ENCODE peak calls at places on chromosomes 3 and 15, in eight cellular contexts. S is body of pancreas; R is stimulated activated CD4-positive, alpha-beta T cell treated with anti-CD3 and anti-CD28 coated beads, Interleukin-12 subunit alpha, Interleukin-12 subunit beta, amount 100 ng/mL, for 48 hours; I is LoVo; G is stimulated activated CD8-positive, alpha-beta memory T cell treated with anti-CD3 and anti-CD28 coated beads, Interleukin-12 subunit alpha, Interleukin-12 subunit beta, amount 100 ng/mL, for 4 hours; K is activated T-helper 1 cell treated with Interleukin-2 at 50 U/mL for 16 hours; Q is NCI-H1092; C is BJ. O is an unnamed sample.

GRCh38 chr3:132198601-132199000 is 118.6 kb upstream of the ACP3 start:
- DNase-seq in I (no peak), R (no peak), G (no peak), Q (no peak), C (no peak), S (no peak), K (no peak), O (no peak)

GRCh38 chr3:140018556-140018955 is 83.6 kb downstream of the CLSTN2 start:
- DNase-seq in R (no peak), G (no peak), S (no peak), C (no peak), K (no peak), I (no peak), Q (no peak), O (peak)

GRCh38 chr3:181720281-181720680 is 8.6 kb downstream of the SOX2 start:
- DNase-seq in K (no peak), I (no peak), Q (no peak), G (no peak), R (no peak), C (no peak), S (no peak), O (no peak)

GRCh38 chr3:38165722-38166387 is 518 bp downstream of the OXSR1 start:
- DNase-seq in R (no peak), G (no peak), I (no peak), Q (no peak), K (no peak), C (no peak), S (peak), O (no peak)

GRCh38 chr3:42519568-42519962 is 17.1 kb downstream of the VIPR1 start:
- DNase-seq in K (no peak), I (no peak), Q (no peak), C (no peak), G (no peak), R (no peak), S (no peak), O (no peak)

GRCh38 chr3:46504780-46505179 is 7.0 kb downstream of the RTP3 start:
- DNase-seq in Q (no peak), S (no peak), G (no peak), K (no peak), I (no peak), C (no peak), R (peak), O (no peak)

GRCh38 chr3:43894176-43895049 is 203.7 kb downstream of the ABHD5 start:
- DNase-seq in I (peak), Q (peak), C (no peak), K (no peak), S (peak), R (peak), G (no peak), O (no peak)

GRCh38 chr3:52769786-52770445 is 824 bp downstream of the NEK4 start:
- DNase-seq in C (no peak), S (no peak), K (no peak), R (no peak), Q (no peak), G (no peak), I (no peak), O (no peak)

GRCh38 chr3:45103334-45103733 is 42.8 kb downstream of the CDCP1 start:
- DNase-seq in R (no peak), S (no peak), C (no peak), G (no peak), I (no peak), K (no peak), Q (no peak), O (no peak)

GRCh38 chr3:120214161-120214560 is 70.9 kb downstream of the GPR156 start:
- DNase-seq in Q (no peak), C (no peak), I (no peak), R (no peak), G (no peak), S (no peak), K (no peak), O (no peak)

GRCh38 chr15:29220852-29221251 is 48.8 kb downstream of the NSMCE3 start:
- DNase-seq in K (no peak), Q (no peak), I (no peak), S (no peak), C (no peak), R (no peak), G (no peak), O (peak)

GRCh38 chr3:58173670-58174472 is 36.9 kb downstream of the DNASE1L3 start:
- DNase-seq in G (no peak), R (peak), C (no peak), K (no peak), Q (peak), I (no peak), S (peak), O (no peak)

GRCh38 chr3:139288266-139288821 is 55.5 kb upstream of the MRPS22 start:
- DNase-seq in I (no peak), K (no peak), C (no peak), G (no peak), S (peak), Q (no peak), R (no peak), O (no peak)

GRCh38 chr3:46664188-46664970 is 29.1 kb downstream of the ALS2CL start:
- DNase-seq in S (no peak), C (no peak), K (no peak), R (no peak), I (no peak), Q (no peak), G (no peak), O (no peak)

GRCh38 chr15:71374607-71375352 is 259.5 kb downstream of the THSD4 start:
- DNase-seq in C (peak), S (no peak), K (no peak), R (no peak), Q (no peak), G (no peak), I (no peak), O (no peak)

GRCh38 chr3:145197051-145197562 is 963.9 kb downstream of the PLOD2 start:
- DNase-seq in S (no peak), G (no peak), K (no peak), C (no peak), I (no peak), R (no peak), Q (no peak), O (no peak)

GRCh38 chr3:31776016-31776415 is 205.0 kb downstream of the OSBPL10 start:
- DNase-seq in C (no peak), S (no peak), I (no peak), R (no peak), G (no peak), K (no peak), Q (no peak), O (no peak)

GRCh38 chr3:123634149-123635051 is 49.5 kb upstream of the HACD2 start:
- DNase-seq in S (no peak), C (no peak), Q (peak), K (no peak), I (no peak), G (no peak), R (no peak), O (no peak)

GRCh38 chr3:184524981-184525336 is 36.6 kb upstream of the EPHB3 start:
- DNase-seq in R (no peak), I (no peak), Q (no peak), G (no peak), C (no peak), K (no peak), S (no peak), O (no peak)

GRCh38 chr3:131393868-131394267 is 12.3 kb downstream of the NUDT16 start:
- DNase-seq in C (no peak), S (no peak), I (no peak), G (no peak), Q (no peak), R (no peak), K (no peak), O (no peak)

GRCh38 chr3:5015056-5015455 is 35.8 kb downstream of the BHLHE40 start:
- DNase-seq in I (no peak), C (no peak), Q (no peak), R (no peak), K (no peak), G (no peak), S (no peak), O (no peak)

GRCh38 chr3:3801510-3801841 is 2.2 kb downstream of the LRRN1 start:
- DNase-seq in R (no peak), Q (no peak), I (no peak), C (no peak), K (no peak), G (no peak), S (no peak), O (no peak)

GRCh38 chr3:190094201-190094718 is 26.4 kb downstream of the P3H2 start:
- DNase-seq in R (no peak), K (no peak), Q (no peak), S (peak), G (no peak), I (no peak), C (no peak), O (no peak)

GRCh38 chr3:12148183-12148940 is 10.3 kb downstream of the TIMP4 start:
- DNase-seq in R (no peak), S (peak), I (no peak), K (no peak), C (no peak), Q (no peak), G (no peak), O (no peak)

GRCh38 chr15:47811160-47811559 is 93.9 kb downstream of the SEMA6D start:
- DNase-seq in C (no peak), G (no peak), I (no peak), Q (no peak), K (no peak), S (peak), R (no peak), O (no peak)

GRCh38 chr3:2156244-2156847 is 57.7 kb downstream of the CNTN4 start:
- DNase-seq in K (no peak), Q (no peak), S (no peak), I (peak), R (peak), C (no peak), G (no peak), O (no peak)

GRCh38 chr15:52529289-52529929 is 729 bp upstream of the MYO5A start:
- DNase-seq in G (peak), S (no peak), Q (no peak), K (peak), R (no peak), C (no peak), I (no peak), O (no peak)

GRCh38 chr15:64875641-64876223 is 34.0 kb downstream of the PLEKHO2 start:
- DNase-seq in G (no peak), I (no peak), K (no peak), S (no peak), C (no peak), Q (no peak), R (no peak), O (no peak)